ENCODE peak calls at places on chromosomes 3 and 15, in four cellular contexts. T is heart left ventricle, Z is left ventricle myocardium inferior, V is GM20000. P is an unnamed sample.

GRCh38 chr3:142963266-142964149 is at the start of gene PAQR9:
- DNase-seq in T (peak), Z (peak), V (peak), P (no peak)

GRCh38 chr3:48859188-48859587 is 11.5 kb upstream of the PRKAR2A start:
- DNase-seq in T (no peak), Z (no peak), V (no peak), P (no peak)

GRCh38 chr3:188294823-188295487 is 141.0 kb downstream of the LPP start:
- DNase-seq in T (peak), Z (no peak), V (no peak), P (peak)

GRCh38 chr3:13877911-13878710 is 1.8 kb downstream of the WNT7A start:
- DNase-seq in T (no peak), Z (no peak), V (no peak), P (no peak)

GRCh38 chr3:72942427-72942826 is 54.2 kb upstream of the PPP4R2 start:
- DNase-seq in T (no peak), Z (no peak), V (no peak), P (no peak)

GRCh38 chr3:171113716-171114115 is 87.2 kb upstream of the SLC2A2 start:
- DNase-seq in T (no peak), Z (no peak), V (no peak), P (no peak)

GRCh38 chr3:55676643-55677042 is 189.5 kb upstream of the WNT5A start:
- DNase-seq in T (no peak), Z (no peak), V (no peak), P (no peak)

GRCh38 chr15:44550256-44550655 is 13.3 kb downstream of the EIF3J start:
- DNase-seq in T (no peak), Z (no peak), V (no peak), P (no peak)

GRCh38 chr15:40344631-40345120 is 3.9 kb upstream of the CCDC9B start:
- DNase-seq in T (no peak), Z (no peak), V (peak), P (no peak)

GRCh38 chr15:28936081-28936480 is 50.3 kb downstream of the APBA2 start:
- DNase-seq in T (no peak), Z (no peak), V (no peak), P (no peak)

GRCh38 chr3:30440880-30441279 is 165.5 kb upstream of the TGFBR2 start:
- DNase-seq in T (peak), Z (no peak), V (no peak), P (no peak)
- TF ChIP-seq CTCF in T (no peak), Z (no peak), V (no peak), P (no peak)

DNA sequence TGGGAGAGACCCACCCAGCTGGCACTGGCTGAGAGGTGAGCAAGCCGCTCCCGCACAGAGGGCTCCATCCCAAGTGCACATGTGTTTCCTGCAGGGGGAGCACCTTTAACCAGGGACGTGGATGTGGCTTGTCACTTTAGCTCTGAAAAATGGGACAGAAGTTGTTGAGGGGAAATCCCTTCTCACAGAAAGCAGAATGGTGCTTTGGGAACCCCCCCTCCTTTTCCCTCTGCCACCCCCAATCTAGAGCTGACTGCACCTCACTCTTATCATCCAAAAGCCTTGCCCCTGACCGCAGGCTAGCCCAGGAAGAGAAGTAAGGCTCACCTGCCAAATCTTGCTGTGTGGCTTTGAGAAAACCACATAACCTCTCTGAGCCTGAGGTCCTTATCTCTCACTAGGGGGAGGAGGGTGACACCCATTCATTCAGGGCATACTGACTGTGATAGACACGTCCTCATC is 77.9 kb downstream of the RPN1 start:
- DNase-seq in T (no peak), Z (no peak), V (peak), P (no peak)
- TF ChIP-seq CTCF in T (no peak), Z (peak), V (peak), P (peak)

GRCh38 chr3:31724681-31725080 is 192.0 kb downstream of the STT3B start:
- DNase-seq in T (no peak), Z (no peak), V (peak), P (no peak)
- TF ChIP-seq CTCF in T (no peak), Z (peak), V (no peak), P (peak)

GRCh38 chr15:52254331-52254730 is 41.3 kb downstream of the MYO5C start:
- DNase-seq in T (no peak), Z (no peak), V (no peak), P (no peak)
- TF ChIP-seq CTCF in T (no peak), Z (no peak), V (no peak), P (no peak)

GRCh38 chr3:67227030-67227429 is 228.9 kb downstream of the KBTBD8 start:
- DNase-seq in T (no peak), Z (no peak), V (no peak), P (no peak)
- TF ChIP-seq CTCF in T (no peak), Z (no peak), V (no peak), P (no peak)

DNA sequence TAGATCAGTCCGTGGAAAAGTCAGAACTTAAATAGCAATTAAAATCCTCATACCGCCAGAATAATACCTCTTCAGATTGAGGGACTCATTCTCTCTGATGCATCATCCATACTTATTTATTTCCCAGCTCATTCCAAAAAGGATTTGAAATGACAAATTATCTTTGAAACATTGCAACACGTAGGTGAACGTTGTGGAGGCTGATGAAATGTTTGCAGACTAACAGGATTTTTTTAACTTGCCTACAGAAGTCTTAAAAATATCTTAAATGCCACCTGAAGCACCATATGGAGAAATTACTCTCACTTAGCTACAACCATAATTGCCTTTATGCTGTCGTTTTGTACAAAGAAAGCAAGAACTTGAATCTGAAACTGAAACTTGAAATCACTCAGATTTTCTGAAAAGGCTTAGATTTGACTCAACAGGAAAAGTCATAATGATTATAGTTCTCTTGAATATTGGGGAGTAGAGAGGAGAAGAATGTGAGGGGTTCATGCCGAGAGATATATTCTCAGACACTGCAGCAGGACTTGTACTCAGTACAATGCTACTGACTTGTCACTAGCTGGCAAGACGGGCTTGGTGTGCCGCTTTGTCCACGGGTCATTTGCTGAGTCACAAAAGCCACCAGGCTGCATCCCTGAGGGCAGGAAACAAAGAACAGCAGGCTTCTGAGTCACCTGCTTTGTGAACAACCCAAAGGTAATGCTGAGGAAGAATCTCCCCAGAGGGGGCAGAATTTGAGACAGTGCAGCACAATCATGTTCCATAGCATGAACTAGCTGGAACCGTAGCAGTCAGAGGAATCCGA is 7.1 kb upstream of the FMN1 start:
- DNase-seq in T (peak), Z (no peak), V (peak), P (no peak)
- TF ChIP-seq CTCF in T (no peak), Z (no peak), V (no peak), P (no peak)

DNA sequence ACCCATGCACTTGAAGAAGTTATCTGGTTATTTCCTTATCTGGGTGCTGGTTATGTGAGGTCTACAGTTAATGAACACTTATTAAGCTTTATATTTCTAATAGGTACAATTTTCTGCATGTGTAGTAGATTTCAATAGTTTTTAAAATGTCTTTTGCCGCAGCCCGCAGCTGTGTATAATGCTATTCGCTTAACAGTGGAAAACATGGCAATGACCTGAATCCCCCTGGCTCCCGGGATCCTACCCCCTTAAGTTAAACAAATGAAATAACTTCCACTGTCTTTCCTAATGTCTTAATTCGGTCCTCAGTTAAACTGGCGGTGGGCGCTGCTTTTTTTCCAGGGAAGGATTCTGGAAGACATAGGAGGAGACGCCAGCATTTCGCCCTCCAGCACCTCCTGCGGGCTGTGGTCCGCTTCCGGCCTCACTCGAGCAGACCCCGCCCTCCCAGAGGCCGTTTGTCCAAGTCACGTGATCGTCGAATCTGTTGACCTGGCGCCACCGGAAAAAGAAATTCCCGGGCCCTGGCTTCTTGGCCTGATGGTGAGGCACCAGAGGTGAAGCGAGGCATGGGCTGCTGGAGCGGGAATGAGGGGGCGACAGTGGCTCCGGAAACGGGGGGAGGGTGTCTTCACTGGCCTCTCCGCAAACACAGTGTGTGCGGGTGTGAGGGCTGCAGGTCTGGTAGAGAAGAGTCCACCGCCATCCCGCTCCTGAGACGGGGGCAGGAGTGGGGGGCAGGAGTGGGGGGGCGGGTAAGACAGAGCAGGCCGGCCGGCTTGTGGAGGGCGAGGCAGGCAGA is 45.6 kb upstream of the CSPG4 start:
- DNase-seq in T (peak), Z (peak), V (peak), P (peak)
- TF ChIP-seq CTCF in T (no peak), Z (peak), V (no peak), P (peak)

GRCh38 chr3:40504636-40505430 is 1.0 kb upstream of the ZNF620 start:
- DNase-seq in T (no peak), Z (no peak), V (no peak), P (peak)

GRCh38 chr3:40499952-40500351 is 5.9 kb upstream of the ZNF620 start:
- DNase-seq in T (no peak), Z (no peak), V (no peak), P (no peak)

GRCh38 chr3:40511031-40511718 is 5.3 kb downstream of the ZNF620 start:
- DNase-seq in T (no peak), Z (no peak), V (no peak), P (no peak)

GRCh38 chr3:40505599-40506462 is at the start of gene ZNF620:
- DNase-seq in T (peak), Z (peak), V (peak), P (no peak)
- TF ChIP-seq CTCF in T (peak), Z (peak), V (peak), P (peak)

GRCh38 chr3:167032267-167032876 is 347.7 kb downstream of the ZBBX start:
- DNase-seq in T (no peak), Z (no peak), V (peak), P (no peak)
- TF ChIP-seq CTCF in T (no peak), Z (peak), V (no peak), P (no peak)

DNA sequence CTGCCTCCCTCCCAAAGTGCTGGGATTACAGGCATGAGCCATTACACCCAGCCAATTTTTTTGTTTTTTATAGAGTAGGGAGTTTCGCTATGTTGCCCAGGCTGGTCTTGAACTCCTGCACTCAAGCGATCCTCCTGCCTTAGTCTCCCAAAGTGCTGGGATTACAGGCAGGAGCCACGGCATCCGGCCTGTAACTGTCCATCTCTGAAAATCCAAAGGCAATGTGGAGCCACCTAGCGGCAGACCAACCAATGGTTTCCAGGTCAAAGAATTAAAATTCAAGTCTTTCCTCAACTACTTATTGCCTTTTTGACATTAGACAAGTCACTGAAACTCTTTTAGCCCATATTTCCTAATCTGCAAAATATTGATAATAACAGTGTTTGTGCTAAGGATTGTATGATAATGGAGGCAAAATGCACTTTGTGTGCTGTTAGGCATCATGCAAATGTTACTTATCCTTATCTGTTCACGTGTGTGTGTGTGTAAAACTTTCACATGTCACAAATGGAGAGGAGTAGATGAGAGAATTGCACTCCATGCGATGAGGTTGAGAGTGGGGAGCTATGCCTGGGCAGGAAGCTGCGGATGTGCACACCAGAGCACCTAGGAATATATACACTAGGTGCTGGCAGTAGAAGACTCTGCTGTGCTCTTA is 48.7 kb downstream of the COL8A1 start:
- DNase-seq in T (peak), Z (peak), V (peak), P (peak)
- TF ChIP-seq CTCF in T (peak), Z (peak), V (peak), P (peak)